ENCODE peak calls at places on chromosomes 2 and 18, in five cellular contexts. U, J, V, G and Z are unnamed samples.

GRCh38 chr2:235064980-235065379 is 113.2 kb downstream of the SH3BP4 start:
- DNase-seq in U (no peak), J (no peak), V (no peak), G (no peak), Z (no peak)

GRCh38 chr2:74205586-74205985 is 7.2 kb downstream of the MTHFD2 start:
- DNase-seq in U (peak), J (no peak), V (peak), G (no peak), Z (no peak)

GRCh38 chr2:241901018-241901380 is 31.5 kb downstream of the RTP5 start:
- DNase-seq in U (no peak), J (no peak), V (no peak), G (no peak), Z (no peak)

GRCh38 chr2:26511466-26511865 is 33.5 kb upstream of the OTOF start:
- DNase-seq in U (no peak), J (no peak), V (no peak), G (no peak), Z (no peak)

GRCh38 chr2:22481507-22482217 is 903.3 kb upstream of the KLHL29 start:
- DNase-seq in U (no peak), J (no peak), V (no peak), G (no peak), Z (no peak)

GRCh38 chr18:46953195-46953594 is 35.8 kb downstream of the KATNAL2 start:
- DNase-seq in U (no peak), J (no peak), V (peak), G (no peak), Z (no peak)

GRCh38 chr2:240392084-240392947 is 43.1 kb upstream of the GPC1 start:
- DNase-seq in U (no peak), J (no peak), V (no peak), G (no peak), Z (no peak)

GRCh38 chr2:117958186-117958585 is 55.7 kb downstream of the CCDC93 start:
- DNase-seq in U (no peak), J (no peak), V (peak), G (no peak), Z (no peak)

GRCh38 chr2:19545507-19545906 is 187.1 kb upstream of the OSR1 start:
- DNase-seq in U (no peak), J (no peak), V (no peak), G (peak), Z (no peak)

GRCh38 chr2:125240870-125241269 is 1215.8 kb downstream of the CNTNAP5 start:
- DNase-seq in U (no peak), J (no peak), V (no peak), G (no peak), Z (no peak)

GRCh38 chr2:214130115-214130514 is 280.7 kb upstream of the VWC2L start:
- DNase-seq in U (no peak), J (no peak), V (peak), G (no peak), Z (no peak)

GRCh38 chr18:40810371-40810770 is 1144.7 kb upstream of the PIK3C3 start:
- DNase-seq in U (no peak), J (no peak), V (peak), G (no peak), Z (no peak)

GRCh38 chr2:55224761-55225261 is 7.3 kb downstream of the CLHC1 start:
- DNase-seq in U (no peak), J (no peak), V (no peak), G (no peak), Z (no peak)